ENCODE peak calls at places on chromosome 1, in ten cellular contexts. Q is IMR-90; U is Peyer's patch; Z is left lung; B is endothelial cell of umbilical vein; N is cardiac muscle cell; A is CD8-positive, alpha-beta memory T cell; S is ovary; G is GM23248; P is NT2/D1. V is an unnamed sample. For H3K9me3, the result is how much of the 10 kb centered on the place peaks cover.

GRCh38 chr1:109191377-109191776 is 22.3 kb upstream of the SARS1 start:
- DNase-seq in Q (no peak), A (no peak), U (no peak), B (no peak), G (peak), Z (no peak), N (no peak), P (no peak), S (no peak), V (no peak)

GRCh38 chr1:226541631-226542622 is 6.6 kb upstream of the STUM start:
- DNase-seq in G (no peak), N (peak), B (peak), Z (no peak), U (peak), P (no peak), Q (no peak), A (no peak), S (peak), V (no peak)

GRCh38 chr1:201171063-201172036 is 17.1 kb upstream of the TMEM9 start:
- DNase-seq in N (peak), A (peak), S (peak), Q (peak), G (peak), Z (peak), U (peak), B (peak), P (peak), V (no peak)

GRCh38 chr1:115217150-115218033 is 120.7 kb downstream of the NGF start:
- DNase-seq in G (no peak), Q (no peak), P (no peak), S (no peak), Z (no peak), U (no peak), B (no peak), N (peak), A (no peak), V (no peak)

GRCh38 chr1:43436371-43436770 is 17.4 kb downstream of the HYI start:
- DNase-seq in G (no peak), P (no peak), B (no peak), A (no peak), Q (no peak), Z (no peak), U (peak), S (no peak), N (no peak), V (no peak)

GRCh38 chr1:1432951-1433803 is 2.3 kb upstream of the VWA1 start:
- DNase-seq in N (peak), G (no peak), Z (peak), S (peak), Q (no peak), A (no peak), U (peak), B (no peak), P (no peak), V (no peak)

GRCh38 chr1:29453502-29454240 is 217.3 kb downstream of the PTPRU start:
- DNase-seq in A (no peak), U (no peak), G (peak), N (peak), Z (no peak), Q (peak), P (peak), B (peak), S (peak), V (peak)

GRCh38 chr1:36516372-36517018 is 33.8 kb upstream of the CSF3R start:
- DNase-seq in N (peak), B (peak), U (peak), G (peak), Q (peak), A (peak), S (no peak), Z (peak), P (peak), V (no peak)

GRCh38 chr1:200154069-200154767 is 126.7 kb downstream of the NR5A2 start:
- DNase-seq in G (no peak), U (peak), Z (no peak), N (peak), B (peak), S (no peak), Q (peak), P (no peak), A (peak), V (no peak)

GRCh38 chr1:116224561-116224960 is 113.4 kb downstream of the MAB21L3 start:
- DNase-seq in A (no peak), S (no peak), U (no peak), B (no peak), P (no peak), Q (no peak), Z (no peak), N (no peak), G (no peak), V (no peak)

GRCh38 chr1:248812736-248813425 is 12.8 kb downstream of the SH3BP5L start:
- DNase-seq in N (no peak), A (no peak), P (no peak), S (no peak), B (no peak), U (peak), Q (no peak), G (no peak), Z (no peak), V (no peak)
- H3K9me3 ChIP-seq in N (under half), A (under half), P (under half), S (under half), B (under half), U (under half), Q (under half), G (under half), Z (under half), V (under half)

GRCh38 chr1:158414651-158415345 is 11.2 kb downstream of the OR10K2 start:
- DNase-seq in N (no peak), G (no peak), B (no peak), Q (no peak), S (no peak), A (no peak), U (no peak), P (no peak), Z (no peak), V (no peak)
- H3K9me3 ChIP-seq in N (under half), G (under half), B (under half), Q (under half), S (under half), A (under half), U (under half), P (under half), Z (under half), V (under half)

GRCh38 chr1:2788506-2789163 is 12.9 kb downstream of the TTC34 start:
- DNase-seq in G (no peak), A (peak), Q (no peak), N (no peak), S (no peak), B (no peak), U (peak), P (no peak), Z (peak), V (no peak)
- H3K9me3 ChIP-seq in G (under half), A (under half), Q (half or more), N (under half), S (under half), B (under half), U (under half), P (under half), Z (under half), V (under half)

GRCh38 chr1:23193391-23194118 is 23.7 kb downstream of the HTR1D start:
- DNase-seq in U (no peak), B (no peak), S (no peak), P (no peak), A (no peak), Q (no peak), N (no peak), Z (no peak), G (no peak), V (no peak)
- H3K9me3 ChIP-seq in U (under half), B (under half), S (under half), P (under half), A (under half), Q (under half), N (under half), Z (under half), G (under half), V (under half)

DNA sequence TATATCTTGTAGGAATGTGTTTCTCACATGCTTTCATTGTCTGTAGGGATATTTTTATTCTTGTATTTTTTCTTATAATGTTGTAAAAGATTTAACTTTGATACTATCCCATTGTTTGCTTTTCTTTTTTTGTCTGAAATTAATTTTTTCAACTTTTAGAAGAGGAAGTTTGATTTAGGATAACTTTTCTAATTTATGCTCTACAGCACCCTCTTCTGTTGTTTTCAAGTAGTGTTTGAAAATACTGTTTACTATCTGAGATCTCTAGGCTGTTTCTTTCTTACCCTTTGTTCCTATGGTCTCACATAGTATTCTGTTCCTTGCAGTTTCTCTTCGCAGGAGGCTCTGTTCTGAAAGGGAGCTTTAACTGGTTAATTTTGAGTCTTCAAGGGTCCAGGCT is 21.9 kb downstream of the ABCD3 start:
- DNase-seq in B (no peak), N (no peak), P (no peak), G (no peak), Z (no peak), S (no peak), Q (no peak), A (no peak), U (no peak), V (no peak)
- H3K9me3 ChIP-seq in B (under half), N (under half), P (under half), G (under half), Z (under half), S (under half), Q (under half), A (under half), U (under half), V (under half)

GRCh38 chr1:248699099-248699498 is 3.5 kb downstream of the OR14I1 start:
- DNase-seq in G (no peak), P (no peak), N (no peak), U (no peak), Q (no peak), A (no peak), B (no peak), Z (no peak), S (no peak), V (no peak)
- H3K9me3 ChIP-seq in G (under half), P (under half), N (under half), U (under half), Q (under half), A (under half), B (under half), Z (under half), S (under half), V (under half)

GRCh38 chr1:248029770-248030169 is at the start of gene OR2L2:
- DNase-seq in U (no peak), G (no peak), P (no peak), Z (no peak), B (no peak), N (no peak), Q (no peak), S (no peak), A (no peak), V (no peak)
- H3K9me3 ChIP-seq in U (under half), G (under half), P (under half), Z (under half), B (under half), N (under half), Q (under half), S (under half), A (under half), V (under half)

GRCh38 chr1:248372394-248372793 is 3.2 kb upstream of the OR2T6 start:
- DNase-seq in Q (no peak), A (no peak), B (no peak), P (no peak), G (no peak), S (no peak), N (no peak), Z (no peak), U (no peak), V (no peak)
- H3K9me3 ChIP-seq in Q (under half), A (under half), B (under half), P (under half), G (under half), S (under half), N (under half), Z (under half), U (under half), V (under half)

GRCh38 chr1:2821373-2821955 is 20.0 kb upstream of the TTC34 start:
- DNase-seq in Q (no peak), P (no peak), B (no peak), S (no peak), Z (no peak), A (no peak), U (no peak), G (no peak), N (no peak), V (no peak)
- H3K9me3 ChIP-seq in Q (half or more), P (under half), B (under half), S (under half), Z (under half), A (under half), U (under half), G (under half), N (under half), V (half or more)

GRCh38 chr1:152880316-152880715 is 2.2 kb downstream of the SMCP start:
- DNase-seq in P (no peak), U (no peak), Q (no peak), Z (no peak), A (no peak), N (no peak), B (no peak), S (no peak), G (no peak), V (no peak)

GRCh38 chr1:152880907-152881306 is 2.8 kb downstream of the SMCP start:
- DNase-seq in A (no peak), P (no peak), U (no peak), B (no peak), S (no peak), Q (no peak), G (no peak), Z (no peak), N (no peak), V (no peak)

GRCh38 chr1:152876827-152877226 is 1.3 kb upstream of the SMCP start:
- DNase-seq in P (no peak), N (no peak), B (no peak), A (no peak), S (no peak), Q (no peak), G (no peak), Z (no peak), U (no peak), V (no peak)

GRCh38 chr1:152878042-152878441 is at the start of gene SMCP:
- DNase-seq in S (no peak), N (no peak), B (no peak), A (no peak), P (peak), U (no peak), G (peak), Z (no peak), Q (no peak), V (peak)

GRCh38 chr1:152879559-152880198 is 1.6 kb downstream of the SMCP start:
- DNase-seq in S (no peak), G (no peak), U (no peak), Q (no peak), A (no peak), B (no peak), Z (no peak), N (no peak), P (no peak), V (no peak)
- H3K9me3 ChIP-seq in S (under half), G (under half), U (under half), Q (under half), A (under half), B (under half), Z (under half), N (under half), P (under half), V (under half)